ENCODE peak calls at places on chromosomes 6 and 20, in four cellular contexts. One of them, this sample, is unnamed.

GRCh38 chr20:50762435-50763201 is 31.2 kb downstream of the PARD6B start:
- DNase-seq in NB4: no peak
- DNase-seq in ovary: peak
- DNase-seq in A549: peak
- DNase-seq in this sample: peak

GRCh38 chr6:148272597-148272996 is 70.0 kb upstream of the SASH1 start:
- DNase-seq in NB4: no peak
- DNase-seq in ovary: no peak
- DNase-seq in A549: no peak
- DNase-seq in this sample: no peak

GRCh38 chr6:72975346-72975745 is 249.9 kb downstream of the KHDC1L start:
- DNase-seq in NB4: no peak
- DNase-seq in ovary: no peak
- DNase-seq in A549: no peak
- DNase-seq in this sample: no peak

GRCh38 chr6:89895273-89895874 is 1.1 kb downstream of the GJA10 start:
- DNase-seq in NB4: peak
- DNase-seq in ovary: no peak
- DNase-seq in A549: peak
- DNase-seq in this sample: peak

GRCh38 chr6:10184408-10185187 is 230.3 kb downstream of the TFAP2A start:
- DNase-seq in NB4: peak
- DNase-seq in ovary: no peak
- DNase-seq in A549: no peak
- DNase-seq in this sample: no peak

GRCh38 chr6:12331951-12332749 is 42.0 kb downstream of the EDN1 start:
- DNase-seq in NB4: no peak
- DNase-seq in ovary: no peak
- DNase-seq in A549: peak
- DNase-seq in this sample: no peak

GRCh38 chr6:21846541-21847451 is 253.2 kb downstream of the SOX4 start:
- DNase-seq in NB4: peak
- DNase-seq in ovary: no peak
- DNase-seq in A549: no peak
- DNase-seq in this sample: no peak

GRCh38 chr6:168004945-168005344 is 7.5 kb downstream of the KIF25 start:
- DNase-seq in NB4: no peak
- DNase-seq in ovary: no peak
- DNase-seq in A549: no peak
- DNase-seq in this sample: no peak

GRCh38 chr6:99282479-99283062 is 66.9 kb downstream of the FAXC start:
- DNase-seq in NB4: peak
- DNase-seq in ovary: no peak
- DNase-seq in A549: peak
- DNase-seq in this sample: peak

DNA sequence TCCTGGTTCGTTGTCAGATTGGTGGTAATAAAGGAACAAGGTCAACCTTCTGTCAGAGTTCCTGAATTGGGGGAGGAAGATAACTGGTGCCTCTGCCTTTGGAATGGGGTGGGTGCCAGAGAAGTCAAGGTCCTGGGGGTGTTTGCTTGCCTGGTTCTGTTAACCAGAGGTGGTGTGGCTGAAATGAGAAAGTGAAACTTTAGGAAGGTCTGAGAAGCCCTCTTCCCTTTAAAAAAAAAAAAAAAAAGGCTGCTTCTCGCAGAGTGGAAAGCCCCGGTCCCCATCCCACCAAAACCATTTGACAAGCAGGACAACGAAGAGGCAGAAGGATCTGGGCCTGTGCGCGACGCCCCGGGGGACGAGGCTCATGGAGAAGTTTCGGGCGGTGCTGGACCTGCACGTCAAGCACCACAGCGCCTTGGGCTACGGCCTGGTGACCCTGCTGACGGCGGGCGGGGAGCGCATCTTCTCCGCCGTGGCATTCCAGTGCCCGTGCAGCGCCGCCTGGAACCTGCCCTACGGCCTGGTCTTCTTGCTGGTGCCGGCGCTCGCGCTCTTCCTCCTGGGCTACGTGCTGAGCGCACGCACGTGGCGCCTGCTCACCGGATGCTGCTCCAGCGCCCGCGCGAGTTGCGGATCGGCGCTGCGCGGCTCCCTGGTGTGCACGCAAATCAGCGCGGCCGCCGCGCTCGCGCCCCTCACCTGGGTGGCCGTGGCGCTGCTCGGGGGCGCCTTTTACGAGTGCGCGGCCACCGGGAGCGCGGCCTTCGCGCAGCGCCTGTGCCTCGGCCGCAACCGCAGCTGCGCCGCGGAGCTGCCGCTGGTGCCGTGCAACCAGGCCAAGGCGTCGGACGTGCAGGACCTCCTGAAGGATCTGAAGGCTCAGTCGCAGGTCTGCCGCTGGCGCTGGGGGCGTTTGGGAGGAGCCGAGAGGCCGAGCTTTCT is 660 bp downstream of the CALHM6 start:
- DNase-seq in NB4: peak
- DNase-seq in ovary: peak
- DNase-seq in A549: no peak
- DNase-seq in this sample: no peak
- TF ChIP-seq POLR2A in NB4: no peak
- TF ChIP-seq POLR2A in ovary: no peak
- TF ChIP-seq POLR2A in A549: no peak
- TF ChIP-seq POLR2A in this sample: no peak

GRCh38 chr6:146913842-146914562 is 290.2 kb upstream of the STXBP5 start:
- DNase-seq in NB4: peak
- DNase-seq in ovary: peak
- DNase-seq in A549: peak
- DNase-seq in this sample: peak
- TF ChIP-seq POLR2A in NB4: no peak
- TF ChIP-seq POLR2A in ovary: no peak
- TF ChIP-seq POLR2A in A549: peak
- TF ChIP-seq POLR2A in this sample: peak

DNA sequence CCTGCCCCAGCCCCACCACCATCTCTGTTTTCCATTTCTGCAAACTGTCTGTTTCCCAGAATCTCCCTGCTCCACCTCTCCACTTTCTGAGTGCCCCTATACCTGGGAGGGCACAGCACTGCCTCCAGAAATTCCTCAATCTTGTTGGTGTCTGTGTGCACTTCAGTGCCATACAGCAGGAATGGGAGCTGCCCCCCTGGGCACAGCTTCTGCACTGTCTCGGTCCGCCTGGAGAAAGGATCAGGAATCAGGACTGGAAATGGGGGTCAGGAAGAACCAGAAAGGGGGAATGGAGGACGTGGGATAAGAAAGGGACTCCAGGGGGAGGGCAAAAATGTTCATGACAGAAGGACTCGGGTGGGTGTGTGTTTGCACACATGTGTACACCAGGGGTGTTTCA is 2.6 kb downstream of the CLIC1 start:
- DNase-seq in NB4: no peak
- DNase-seq in ovary: no peak
- DNase-seq in A549: no peak
- DNase-seq in this sample: no peak
- TF ChIP-seq POLR2A in NB4: no peak
- TF ChIP-seq POLR2A in ovary: no peak
- TF ChIP-seq POLR2A in A549: no peak
- TF ChIP-seq POLR2A in this sample: no peak

GRCh38 chr6:169789944-169790927 is 38.8 kb downstream of the ERMARD start:
- DNase-seq in NB4: peak
- DNase-seq in ovary: peak
- DNase-seq in A549: peak
- DNase-seq in this sample: peak
- TF ChIP-seq POLR2A in NB4: no peak
- TF ChIP-seq POLR2A in ovary: peak
- TF ChIP-seq POLR2A in A549: peak
- TF ChIP-seq POLR2A in this sample: peak

This sample was measured in H54.